ENCODE peak calls at places on chromosomes 4 and X, in eight cellular contexts. One of them, this sample, is unnamed.

GRCh38 chr4:108152980-108153379 is 15.8 kb downstream of the LEF1 start:
- DNase-seq in BJ: no peak
- DNase-seq in neural crest cell: no peak
- DNase-seq in choroid plexus epithelial cell: no peak
- DNase-seq in heart right ventricle: no peak
- DNase-seq in CD4-positive, alpha-beta T cell: no peak
- DNase-seq in foreskin fibroblast: no peak
- DNase-seq in brain microvascular endothelial cell: no peak
- DNase-seq in this sample: no peak

GRCh38 chr4:6263541-6264540 is 5.8 kb upstream of the WFS1 start:
- DNase-seq in BJ: no peak
- DNase-seq in neural crest cell: no peak
- DNase-seq in choroid plexus epithelial cell: peak; percentile 86
- DNase-seq in heart right ventricle: peak; percentile 38
- DNase-seq in CD4-positive, alpha-beta T cell: peak; percentile 13
- DNase-seq in foreskin fibroblast: peak; percentile 41
- DNase-seq in brain microvascular endothelial cell: peak; percentile 40
- DNase-seq in this sample: peak; percentile 2

GRCh38 chrX:81316163-81316562 is 114.3 kb downstream of the SH3BGRL start:
- DNase-seq in BJ: no peak
- DNase-seq in neural crest cell: no peak
- DNase-seq in choroid plexus epithelial cell: peak; percentile 68
- DNase-seq in heart right ventricle: no peak
- DNase-seq in CD4-positive, alpha-beta T cell: no peak
- DNase-seq in foreskin fibroblast: no peak
- DNase-seq in brain microvascular endothelial cell: no peak
- DNase-seq in this sample: no peak

GRCh38 chrX:119234931-119235555 is 1.0 kb upstream of the PGRMC1 start:
- DNase-seq in BJ: no peak
- DNase-seq in neural crest cell: peak; percentile 5
- DNase-seq in choroid plexus epithelial cell: peak; percentile 3
- DNase-seq in heart right ventricle: peak; percentile 9
- DNase-seq in CD4-positive, alpha-beta T cell: no peak
- DNase-seq in foreskin fibroblast: no peak
- DNase-seq in brain microvascular endothelial cell: no peak
- DNase-seq in this sample: no peak

GRCh38 chr4:152021788-152022438 is 261.1 kb upstream of the GATB start:
- DNase-seq in BJ: no peak
- DNase-seq in neural crest cell: no peak
- DNase-seq in choroid plexus epithelial cell: no peak
- DNase-seq in heart right ventricle: peak; percentile 18
- DNase-seq in CD4-positive, alpha-beta T cell: no peak
- DNase-seq in foreskin fibroblast: no peak
- DNase-seq in brain microvascular endothelial cell: no peak
- DNase-seq in this sample: no peak

GRCh38 chr4:25843340-25844097 is 19.3 kb downstream of the SEL1L3 start:
- DNase-seq in BJ: no peak
- DNase-seq in neural crest cell: no peak
- DNase-seq in choroid plexus epithelial cell: no peak
- DNase-seq in heart right ventricle: peak; percentile 23
- DNase-seq in CD4-positive, alpha-beta T cell: no peak
- DNase-seq in foreskin fibroblast: no peak
- DNase-seq in brain microvascular endothelial cell: no peak
- DNase-seq in this sample: no peak

GRCh38 chr4:130110760-130111159 is 1014.8 kb downstream of the C4orf33 start:
- DNase-seq in BJ: no peak
- DNase-seq in neural crest cell: no peak
- DNase-seq in choroid plexus epithelial cell: no peak
- DNase-seq in heart right ventricle: no peak
- DNase-seq in CD4-positive, alpha-beta T cell: no peak
- DNase-seq in foreskin fibroblast: no peak
- DNase-seq in brain microvascular endothelial cell: no peak
- DNase-seq in this sample: no peak

GRCh38 chrX:10085223-10085622 is 71.6 kb upstream of the CLCN4 start:
- DNase-seq in BJ: no peak
- DNase-seq in neural crest cell: no peak
- DNase-seq in choroid plexus epithelial cell: no peak
- DNase-seq in heart right ventricle: no peak
- DNase-seq in CD4-positive, alpha-beta T cell: no peak
- DNase-seq in foreskin fibroblast: no peak
- DNase-seq in brain microvascular endothelial cell: no peak
- DNase-seq in this sample: no peak

GRCh38 chr4:30256105-30256828 is 463.9 kb upstream of the PCDH7 start:
- DNase-seq in BJ: no peak
- DNase-seq in neural crest cell: no peak
- DNase-seq in choroid plexus epithelial cell: no peak
- DNase-seq in heart right ventricle: no peak
- DNase-seq in CD4-positive, alpha-beta T cell: no peak
- DNase-seq in foreskin fibroblast: no peak
- DNase-seq in brain microvascular endothelial cell: no peak
- DNase-seq in this sample: no peak

GRCh38 chrX:9355739-9356138 is 109.1 kb upstream of the TBL1X start:
- DNase-seq in BJ: no peak
- DNase-seq in neural crest cell: no peak
- DNase-seq in choroid plexus epithelial cell: no peak
- DNase-seq in heart right ventricle: no peak
- DNase-seq in CD4-positive, alpha-beta T cell: no peak
- DNase-seq in foreskin fibroblast: no peak
- DNase-seq in brain microvascular endothelial cell: no peak
- DNase-seq in this sample: no peak

GRCh38 chrX:44039556-44039955 is 66.4 kb upstream of the NDP start:
- DNase-seq in BJ: no peak
- DNase-seq in neural crest cell: no peak
- DNase-seq in choroid plexus epithelial cell: no peak
- DNase-seq in heart right ventricle: no peak
- DNase-seq in CD4-positive, alpha-beta T cell: no peak
- DNase-seq in foreskin fibroblast: no peak
- DNase-seq in brain microvascular endothelial cell: no peak
- DNase-seq in this sample: no peak

GRCh38 chr4:138178566-138178965 is 63.6 kb downstream of the SLC7A11 start:
- DNase-seq in BJ: no peak
- DNase-seq in neural crest cell: no peak
- DNase-seq in choroid plexus epithelial cell: no peak
- DNase-seq in heart right ventricle: no peak
- DNase-seq in CD4-positive, alpha-beta T cell: no peak
- DNase-seq in foreskin fibroblast: peak; percentile 28
- DNase-seq in brain microvascular endothelial cell: no peak
- DNase-seq in this sample: no peak

GRCh38 chr4:76677571-76678326 is 220.2 kb downstream of the SOWAHB start:
- DNase-seq in BJ: no peak
- DNase-seq in neural crest cell: no peak
- DNase-seq in choroid plexus epithelial cell: peak; percentile 33
- DNase-seq in heart right ventricle: no peak
- DNase-seq in CD4-positive, alpha-beta T cell: no peak
- DNase-seq in foreskin fibroblast: no peak
- DNase-seq in brain microvascular endothelial cell: no peak
- DNase-seq in this sample: no peak

GRCh38 chr4:74134500-74134852 is 23.4 kb upstream of the MTHFD2L start:
- DNase-seq in BJ: no peak
- DNase-seq in neural crest cell: no peak
- DNase-seq in choroid plexus epithelial cell: peak; percentile 11
- DNase-seq in heart right ventricle: no peak
- DNase-seq in CD4-positive, alpha-beta T cell: no peak
- DNase-seq in foreskin fibroblast: no peak
- DNase-seq in brain microvascular endothelial cell: no peak
- DNase-seq in this sample: no peak
- TF ChIP-seq CTCF in BJ: no peak
- TF ChIP-seq CTCF in neural crest cell: no peak
- TF ChIP-seq CTCF in choroid plexus epithelial cell: no peak
- TF ChIP-seq CTCF in heart right ventricle: no peak
- TF ChIP-seq CTCF in CD4-positive, alpha-beta T cell: peak; percentile 42
- TF ChIP-seq CTCF in foreskin fibroblast: no peak
- TF ChIP-seq CTCF in brain microvascular endothelial cell: no peak
- TF ChIP-seq CTCF in this sample: no peak

GRCh38 chr4:113293673-113294072 is 244.2 kb downstream of the ANK2 start:
- DNase-seq in BJ: no peak
- DNase-seq in neural crest cell: no peak
- DNase-seq in choroid plexus epithelial cell: no peak
- DNase-seq in heart right ventricle: no peak
- DNase-seq in CD4-positive, alpha-beta T cell: no peak
- DNase-seq in foreskin fibroblast: no peak
- DNase-seq in brain microvascular endothelial cell: no peak
- DNase-seq in this sample: no peak
- TF ChIP-seq CTCF in BJ: peak; percentile 47
- TF ChIP-seq CTCF in neural crest cell: no peak
- TF ChIP-seq CTCF in choroid plexus epithelial cell: peak; percentile 5
- TF ChIP-seq CTCF in heart right ventricle: no peak
- TF ChIP-seq CTCF in CD4-positive, alpha-beta T cell: no peak
- TF ChIP-seq CTCF in foreskin fibroblast: peak; percentile 46
- TF ChIP-seq CTCF in brain microvascular endothelial cell: peak; percentile 9
- TF ChIP-seq CTCF in this sample: peak; percentile 41

GRCh38 chrX:106220177-106220576 is 52.1 kb downstream of the PWWP3B start:
- DNase-seq in BJ: no peak
- DNase-seq in neural crest cell: no peak
- DNase-seq in choroid plexus epithelial cell: peak; percentile 23
- DNase-seq in heart right ventricle: no peak
- DNase-seq in CD4-positive, alpha-beta T cell: no peak
- DNase-seq in foreskin fibroblast: no peak
- DNase-seq in brain microvascular endothelial cell: no peak
- DNase-seq in this sample: no peak
- TF ChIP-seq CTCF in BJ: peak; percentile 16
- TF ChIP-seq CTCF in neural crest cell: peak; percentile 45
- TF ChIP-seq CTCF in choroid plexus epithelial cell: peak; percentile 56
- TF ChIP-seq CTCF in heart right ventricle: no peak
- TF ChIP-seq CTCF in CD4-positive, alpha-beta T cell: no peak
- TF ChIP-seq CTCF in foreskin fibroblast: no peak
- TF ChIP-seq CTCF in brain microvascular endothelial cell: peak; percentile 42
- TF ChIP-seq CTCF in this sample: peak; percentile 36

DNA sequence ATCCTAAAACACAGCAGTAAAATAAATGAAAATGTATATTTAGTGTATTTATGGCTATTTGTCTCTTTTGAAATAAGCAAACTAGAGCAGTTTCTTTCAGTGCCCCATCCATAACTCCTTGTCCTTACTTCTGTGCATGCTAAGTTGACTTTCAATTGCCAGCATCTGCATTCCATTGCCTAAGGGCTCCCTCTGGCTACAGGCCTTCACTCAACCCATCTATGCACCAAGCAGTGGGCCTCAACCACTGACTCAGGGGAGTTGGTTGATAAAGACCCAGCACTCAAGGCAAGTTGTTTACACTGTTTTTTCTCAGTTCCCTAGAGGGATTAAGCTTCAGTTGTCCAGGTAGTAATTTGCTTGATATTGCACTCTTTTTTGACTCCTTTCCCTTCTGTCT is 265.7 kb downstream of the IQCM start:
- DNase-seq in BJ: no peak
- DNase-seq in neural crest cell: no peak
- DNase-seq in choroid plexus epithelial cell: peak; percentile 35
- DNase-seq in heart right ventricle: peak; percentile 6
- DNase-seq in CD4-positive, alpha-beta T cell: no peak
- DNase-seq in foreskin fibroblast: no peak
- DNase-seq in brain microvascular endothelial cell: no peak
- DNase-seq in this sample: no peak
- TF ChIP-seq CTCF in BJ: no peak
- TF ChIP-seq CTCF in neural crest cell: no peak
- TF ChIP-seq CTCF in choroid plexus epithelial cell: peak; percentile 47
- TF ChIP-seq CTCF in heart right ventricle: peak; percentile 30
- TF ChIP-seq CTCF in CD4-positive, alpha-beta T cell: no peak
- TF ChIP-seq CTCF in foreskin fibroblast: no peak
- TF ChIP-seq CTCF in brain microvascular endothelial cell: no peak
- TF ChIP-seq CTCF in this sample: no peak

GRCh38 chrX:69238153-69238959 is 73.1 kb upstream of the PJA1 start:
- DNase-seq in BJ: no peak
- DNase-seq in neural crest cell: no peak
- DNase-seq in choroid plexus epithelial cell: peak; percentile 9
- DNase-seq in heart right ventricle: peak; percentile 16
- DNase-seq in CD4-positive, alpha-beta T cell: no peak
- DNase-seq in foreskin fibroblast: no peak
- DNase-seq in brain microvascular endothelial cell: no peak
- DNase-seq in this sample: no peak
- TF ChIP-seq CTCF in BJ: no peak
- TF ChIP-seq CTCF in neural crest cell: no peak
- TF ChIP-seq CTCF in choroid plexus epithelial cell: no peak
- TF ChIP-seq CTCF in heart right ventricle: no peak
- TF ChIP-seq CTCF in CD4-positive, alpha-beta T cell: no peak
- TF ChIP-seq CTCF in foreskin fibroblast: no peak
- TF ChIP-seq CTCF in brain microvascular endothelial cell: no peak
- TF ChIP-seq CTCF in this sample: no peak

DNA sequence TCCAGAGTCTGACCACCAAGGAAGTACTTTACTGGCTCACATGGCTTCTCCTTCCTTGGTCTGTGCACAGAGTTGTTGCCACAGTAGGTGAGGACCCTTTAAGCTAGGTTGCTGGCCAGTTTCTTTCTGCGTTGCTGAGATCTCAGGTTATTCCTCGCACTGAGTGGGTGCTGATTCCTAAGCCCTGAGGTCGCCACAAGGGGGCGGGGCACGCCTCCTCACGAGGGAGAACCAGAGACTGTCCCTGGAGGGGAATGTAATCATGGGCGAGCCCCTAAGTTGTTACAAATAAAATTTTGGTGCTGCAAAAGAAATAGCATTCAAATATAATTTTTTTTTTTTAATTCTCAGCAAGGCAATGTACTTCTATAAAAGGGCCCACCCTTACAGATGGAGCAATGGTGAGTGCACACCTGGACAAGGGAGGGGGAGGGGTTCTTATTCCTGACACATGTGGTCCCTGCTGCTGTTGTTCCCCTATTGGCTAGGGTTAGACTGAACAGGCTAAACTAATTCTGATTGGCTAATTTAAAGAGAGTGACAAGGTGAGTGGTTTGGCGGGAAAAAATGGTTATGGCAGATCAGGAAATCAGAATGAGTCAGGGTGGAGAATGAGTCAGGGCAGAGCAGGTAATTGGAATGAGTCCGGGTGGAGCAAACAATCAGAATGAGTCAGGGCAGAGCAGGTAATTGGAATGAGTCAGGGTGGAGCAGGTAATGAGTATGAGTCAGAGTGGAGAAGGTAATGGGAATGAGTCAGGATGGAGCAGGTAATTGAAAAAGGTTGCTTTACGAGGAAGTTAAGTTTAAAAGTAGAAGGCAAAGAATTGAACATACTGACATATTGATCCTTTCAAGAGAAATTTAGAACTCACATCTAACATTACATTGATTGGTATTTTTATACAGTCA is 107.5 kb downstream of the VSIG4 start:
- DNase-seq in BJ: no peak
- DNase-seq in neural crest cell: peak; percentile 9
- DNase-seq in choroid plexus epithelial cell: no peak
- DNase-seq in heart right ventricle: no peak
- DNase-seq in CD4-positive, alpha-beta T cell: no peak
- DNase-seq in foreskin fibroblast: no peak
- DNase-seq in brain microvascular endothelial cell: no peak
- DNase-seq in this sample: no peak
- TF ChIP-seq CTCF in BJ: no peak
- TF ChIP-seq CTCF in neural crest cell: no peak
- TF ChIP-seq CTCF in choroid plexus epithelial cell: no peak
- TF ChIP-seq CTCF in heart right ventricle: no peak
- TF ChIP-seq CTCF in CD4-positive, alpha-beta T cell: no peak
- TF ChIP-seq CTCF in foreskin fibroblast: no peak
- TF ChIP-seq CTCF in brain microvascular endothelial cell: no peak
- TF ChIP-seq CTCF in this sample: no peak

This sample was measured in AG09309.